ENCODE peak calls at places on chromosomes 16 and 17, in four cellular contexts. G, A, W and V are unnamed samples.

GRCh38 chr16:88002749-88003148 is 51.5 kb downstream of the BANP start:
- DNase-seq in A (no peak), G (no peak), W (no peak), V (no peak)

GRCh38 chr17:56824503-56824902 is 9.2 kb downstream of the C17orf67 start:
- DNase-seq in W (no peak), A (no peak), G (no peak), V (no peak)

GRCh38 chr17:82267575-82268379 is 5.7 kb downstream of the CSNK1D start:
- DNase-seq in A (no peak), W (peak; percentile 91), G (peak; percentile 72), V (peak; percentile 91)

GRCh38 chr16:13829712-13830304 is 90.1 kb upstream of the ERCC4 start:
- DNase-seq in W (no peak), G (no peak), A (no peak), V (no peak)

GRCh38 chr16:22055881-22056280 is 36.5 kb upstream of the VWA3A start:
- DNase-seq in A (peak; percentile 85), G (no peak), W (no peak), V (no peak)

GRCh38 chr16:21584817-21585216 is 14.6 kb upstream of the METTL9 start:
- DNase-seq in W (no peak), A (no peak), G (no peak), V (no peak)

GRCh38 chr17:53191878-53192277 is 630.8 kb upstream of the KIF2B start:
- DNase-seq in G (no peak), A (no peak), W (no peak), V (no peak)

GRCh38 chr17:68908045-68908444 is 47.1 kb downstream of the ABCA8 start:
- DNase-seq in G (no peak), W (no peak), A (no peak), V (no peak)

GRCh38 chr17:83065660-83066542 is 13.5 kb upstream of the METRNL start:
- DNase-seq in G (no peak), A (peak; percentile 31), W (peak; percentile 3), V (no peak)

GRCh38 chr17:80752369-80752705 is 207.7 kb downstream of the RPTOR start:
- DNase-seq in G (no peak), A (no peak), W (no peak), V (no peak)

GRCh38 chr16:23258919-23259237 is 43.2 kb upstream of the SCNN1B start:
- DNase-seq in W (peak; percentile 20), A (no peak), G (no peak), V (no peak)
- TF ChIP-seq CTCF in W (no peak), A (no peak), G (no peak), V (no peak)

DNA sequence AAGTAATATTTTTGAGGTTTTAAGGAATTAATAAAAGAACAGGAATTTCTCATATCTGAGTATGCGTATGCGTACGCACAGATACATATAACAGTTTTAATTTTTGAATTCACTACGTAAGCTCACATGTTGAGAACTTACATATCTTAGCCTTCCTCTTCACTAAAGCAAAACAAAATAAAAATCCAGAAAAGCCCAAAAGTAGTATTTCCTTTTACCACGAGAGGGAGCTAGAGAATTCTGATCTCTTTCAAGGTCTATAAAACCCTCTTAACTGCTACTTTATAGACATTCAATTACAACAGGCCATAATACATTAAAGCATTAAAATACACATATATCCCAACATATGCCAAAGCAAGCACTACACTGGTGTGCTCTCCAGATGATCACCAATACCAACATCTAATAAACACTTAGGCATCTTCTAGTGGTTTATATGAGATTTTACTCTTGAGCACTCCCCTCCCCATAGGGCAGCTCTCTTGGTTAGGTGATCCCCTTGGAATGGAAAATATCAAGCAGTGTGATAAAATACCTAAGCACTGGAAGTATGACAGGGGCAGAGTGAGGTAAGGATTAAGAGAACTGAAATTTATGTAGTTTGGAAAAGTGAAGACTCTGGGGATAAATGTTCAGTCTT is 94.0 kb downstream of the SKAP1 start:
- DNase-seq in G (peak; percentile 60), W (no peak), A (no peak), V (peak; percentile 66)
- H3K4me3 ChIP-seq in G (no peak overlapping the region), W (no peak overlapping the region), A (no peak overlapping the region), V (no peak overlapping the region)

DNA sequence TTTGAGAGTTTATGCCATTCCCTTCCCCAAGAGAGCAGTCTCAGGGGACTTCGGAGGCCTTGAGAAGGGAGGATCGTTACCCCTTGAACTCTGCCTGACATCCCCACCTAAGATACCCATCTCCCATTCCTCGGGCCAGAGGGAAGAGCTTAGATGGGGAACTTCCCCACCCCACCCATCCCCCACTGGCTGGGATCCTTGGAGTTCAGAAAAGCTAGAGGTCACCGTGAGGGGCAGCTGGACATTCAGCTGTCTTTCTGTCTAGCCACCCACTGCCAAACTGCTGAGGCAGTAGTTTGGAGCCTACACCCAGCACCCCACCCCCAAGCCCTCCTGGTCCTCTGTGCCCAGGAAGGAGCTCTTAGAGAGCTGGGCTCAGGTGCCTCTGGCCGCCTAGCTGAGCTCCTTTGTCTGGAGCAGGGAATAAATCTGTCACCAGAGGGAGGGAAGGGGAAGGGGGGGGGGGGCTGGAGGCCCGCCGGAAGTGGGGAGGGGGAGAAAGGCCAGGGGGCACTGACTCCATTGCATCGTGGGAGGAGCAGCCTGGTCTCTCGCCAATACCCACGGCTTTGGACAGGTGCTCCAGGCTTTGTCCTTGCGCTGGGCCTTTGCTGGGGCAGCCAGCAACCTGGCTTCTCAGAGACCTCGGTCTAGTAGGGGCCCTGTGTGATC is 1.0 kb downstream of the HSD11B2 start:
- DNase-seq in G (no peak), W (peak; percentile 50), A (peak; percentile 75), V (no peak)
- TF ChIP-seq CTCF in G (no peak), W (no peak), A (no peak), V (no peak)

GRCh38 chr17:41777157-41777578 is 9.3 kb downstream of the JUP start:
- DNase-seq in A (peak; percentile 81), W (no peak), G (no peak), V (no peak)
- H3K4me3 ChIP-seq in A (no peak overlapping the region), W (no peak overlapping the region), G (no peak overlapping the region), V (peak overlapping the region; percentile 25)

GRCh38 chr16:74298104-74298503 is 1.5 kb downstream of the PSMD7 start:
- DNase-seq in A (no peak), W (peak; percentile 17), G (no peak), V (peak; percentile 95)

GRCh38 chr16:74291577-74292208 is 4.9 kb upstream of the PSMD7 start:
- DNase-seq in W (no peak), G (no peak), A (no peak), V (no peak)

GRCh38 chr16:74296465-74297295 is at the start of gene PSMD7:
- DNase-seq in W (peak; percentile 94), G (peak; percentile 60), A (peak; percentile 97), V (peak; percentile 79)

GRCh38 chr16:74297296-74297665 is 667 bp downstream of the PSMD7 start:
- DNase-seq in W (peak; percentile 39), A (no peak), G (no peak), V (no peak)

DNA sequence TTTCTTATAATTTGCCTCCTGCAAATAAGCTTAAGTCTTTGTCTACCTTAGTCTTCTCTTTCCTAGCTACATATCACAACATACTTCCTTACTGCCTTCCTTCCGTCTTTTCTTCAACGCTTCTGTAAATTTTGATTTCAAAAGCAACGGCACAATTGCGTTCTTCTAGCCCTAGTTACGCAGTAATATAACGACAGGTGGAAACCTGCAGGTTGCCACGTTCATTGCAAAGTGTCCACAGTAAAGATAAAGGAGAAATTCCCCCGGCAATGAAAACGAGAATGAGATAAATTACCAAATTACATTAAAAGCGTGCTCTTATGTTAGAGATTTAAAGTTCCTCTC is 522 bp upstream of the PSMD7 start:
- DNase-seq in W (no peak), G (no peak), A (no peak), V (no peak)
- TF ChIP-seq CTCF in W (no peak), G (no peak), A (no peak), V (no peak)

GRCh38 chr17:15264542-15264941 is 584 bp downstream of the PMP22 start:
- DNase-seq in A (peak; percentile 41), G (no peak), W (peak; percentile 84), V (peak; percentile 52)
- H3K4me3 ChIP-seq in A (no peak overlapping the region), G (no peak overlapping the region), W (no peak overlapping the region), V (no peak overlapping the region)

DNA sequence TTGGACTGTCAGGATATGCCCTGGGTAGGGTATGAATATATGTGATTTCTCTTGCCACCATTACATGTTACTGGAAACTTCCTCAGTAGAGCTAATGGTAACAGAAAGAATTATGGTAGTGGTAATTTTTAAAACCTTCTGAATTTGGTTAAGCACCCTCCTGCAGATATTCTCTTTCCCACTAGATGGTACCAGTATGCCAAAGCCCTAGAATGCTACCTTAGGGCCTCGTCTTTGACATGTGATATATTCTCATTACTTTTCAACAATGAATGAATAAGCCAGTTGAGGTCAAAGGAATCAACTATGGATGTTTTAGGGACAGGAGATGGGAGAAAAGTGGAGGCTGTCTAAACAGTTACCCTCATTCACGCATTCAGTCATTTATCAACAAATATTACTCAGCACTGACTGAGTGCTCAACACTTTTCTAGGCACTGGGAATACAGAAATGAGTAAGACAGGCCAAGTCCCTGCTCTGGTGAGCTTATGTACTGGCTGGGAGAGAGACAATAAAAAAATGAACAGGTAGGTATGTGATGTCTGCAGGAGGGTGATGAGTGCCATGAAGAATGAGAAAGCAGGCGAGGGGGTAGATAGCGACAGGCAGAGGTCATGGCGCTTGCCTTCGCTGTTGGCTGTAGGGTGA is 14.7 kb downstream of the CDH13 start:
- DNase-seq in W (no peak), A (no peak), G (no peak), V (no peak)
- TF ChIP-seq CTCF in W (no peak), A (peak; percentile 71), G (peak; percentile 22), V (no peak)

DNA sequence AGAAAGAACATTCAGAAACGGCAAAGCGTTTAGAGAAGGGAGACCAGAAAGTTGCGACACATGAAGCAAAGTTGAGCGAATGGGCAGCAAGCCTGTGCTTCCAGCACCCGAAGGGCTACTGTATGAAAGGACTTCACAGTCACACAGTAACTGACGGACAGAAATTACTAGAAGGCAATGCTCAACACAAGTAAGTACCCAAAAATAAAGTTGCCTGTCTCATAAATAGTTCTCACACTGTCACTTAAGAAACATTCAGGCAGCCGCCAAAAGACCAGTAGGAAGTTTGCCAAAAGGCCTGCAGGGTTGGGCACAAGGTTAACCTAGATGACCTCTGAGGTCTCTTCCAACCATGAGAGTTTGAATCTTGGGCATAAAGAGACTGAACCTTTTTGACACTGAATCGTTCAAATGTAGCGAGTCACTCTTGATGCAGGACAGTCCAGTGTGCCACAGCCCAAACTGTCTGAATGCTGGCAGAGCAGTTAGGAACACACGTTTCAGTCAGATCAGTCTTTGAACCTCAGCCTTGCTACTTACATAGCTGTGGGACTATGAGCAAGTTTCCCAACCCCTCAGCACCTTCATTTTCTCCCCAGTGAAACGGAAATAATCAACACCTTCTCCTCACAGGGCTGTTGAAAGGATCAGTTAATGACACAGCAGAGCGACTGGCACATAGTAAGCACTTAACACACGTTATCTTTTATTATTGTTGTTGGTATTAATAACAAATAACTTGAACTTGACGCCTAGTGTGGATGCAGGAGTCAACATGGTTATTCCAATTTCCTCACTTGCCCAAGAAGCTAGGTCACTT is 10.4 kb downstream of the NCBP3 start:
- DNase-seq in W (no peak), G (no peak), A (no peak), V (no peak)
- H3K4me3 ChIP-seq in W (no peak overlapping the region), G (no peak overlapping the region), A (no peak overlapping the region), V (no peak overlapping the region)

GRCh38 chr16:49111351-49111750 is 170.3 kb downstream of the CBLN1 start:
- DNase-seq in A (no peak), G (no peak), W (no peak), V (no peak)
- TF ChIP-seq CTCF in A (no peak), G (no peak), W (no peak), V (no peak)